ENCODE peak calls at places on chromosomes 11 and 22, in five cellular contexts. One of them, this sample, is unnamed.

GRCh38 chr11:57390535-57390934 is at the start of gene PRG2:
- DNase-seq in IMR-90: no peak
- DNase-seq in MM.1S: no peak
- DNase-seq in SK-N-MC: no peak
- DNase-seq in fibroblast of lung: no peak
- DNase-seq in this sample: no peak

GRCh38 chr11:770642-771616 is 6.4 kb downstream of the GATD1 start:
- DNase-seq in fibroblast of lung: no peak
- DNase-seq in MM.1S: peak; percentile 2
- DNase-seq in SK-N-MC: no peak
- DNase-seq in IMR-90: no peak
- DNase-seq in this sample: no peak

GRCh38 chr11:2929880-2930704 is 872 bp upstream of the PHLDA2 start:
- DNase-seq in MM.1S: peak; percentile 23
- DNase-seq in SK-N-MC: no peak
- DNase-seq in IMR-90: peak; percentile 61
- DNase-seq in fibroblast of lung: peak; percentile 63
- DNase-seq in this sample: peak; percentile 63

GRCh38 chr11:107991868-107992414 is 16.8 kb upstream of the CUL5 start:
- DNase-seq in IMR-90: no peak
- DNase-seq in fibroblast of lung: no peak
- DNase-seq in SK-N-MC: no peak
- DNase-seq in MM.1S: no peak
- DNase-seq in this sample: no peak

GRCh38 chr11:80103149-80103859 is 662.5 kb upstream of the TENM4 start:
- DNase-seq in IMR-90: peak; percentile 97
- DNase-seq in fibroblast of lung: peak; percentile 90
- DNase-seq in SK-N-MC: no peak
- DNase-seq in MM.1S: no peak
- DNase-seq in this sample: peak; percentile 82

GRCh38 chr11:17924713-17925112 is 88.1 kb downstream of the SERGEF start:
- DNase-seq in SK-N-MC: no peak
- DNase-seq in MM.1S: no peak
- DNase-seq in IMR-90: no peak
- DNase-seq in fibroblast of lung: no peak
- DNase-seq in this sample: no peak

GRCh38 chr22:30829901-30830550 is 135.4 kb downstream of the OSBP2 start:
- DNase-seq in IMR-90: peak; percentile 97
- DNase-seq in SK-N-MC: no peak
- DNase-seq in MM.1S: no peak
- DNase-seq in fibroblast of lung: peak; percentile 92
- DNase-seq in this sample: peak; percentile 72

GRCh38 chr11:1397862-1398505 is 8.2 kb downstream of the BRSK2 start:
- DNase-seq in fibroblast of lung: no peak
- DNase-seq in SK-N-MC: no peak
- DNase-seq in MM.1S: no peak
- DNase-seq in IMR-90: no peak
- DNase-seq in this sample: no peak

GRCh38 chr11:76510060-76511047 is 65.5 kb downstream of the EMSY start:
- DNase-seq in IMR-90: peak; percentile 56
- DNase-seq in SK-N-MC: peak; percentile 82
- DNase-seq in MM.1S: no peak
- DNase-seq in fibroblast of lung: no peak
- DNase-seq in this sample: peak; percentile 52

GRCh38 chr11:112785717-112786116 is 175.5 kb upstream of the NCAM1 start:
- DNase-seq in fibroblast of lung: peak; percentile 43
- DNase-seq in MM.1S: no peak
- DNase-seq in SK-N-MC: no peak
- DNase-seq in IMR-90: peak; percentile 11
- DNase-seq in this sample: peak; percentile 2

GRCh38 chr11:67054851-67055523 is 1.7 kb upstream of the RHOD start:
- DNase-seq in fibroblast of lung: peak; percentile 81
- DNase-seq in MM.1S: peak; percentile 69
- DNase-seq in IMR-90: peak; percentile 88
- DNase-seq in SK-N-MC: no peak
- DNase-seq in this sample: peak; percentile 55

GRCh38 chr11:83818349-83818748 is 532.2 kb upstream of the CCDC90B start:
- DNase-seq in MM.1S: no peak
- DNase-seq in SK-N-MC: no peak
- DNase-seq in fibroblast of lung: no peak
- DNase-seq in IMR-90: peak; percentile 69
- DNase-seq in this sample: no peak

GRCh38 chr11:69636512-69636866 is 4.5 kb upstream of the CCND1 start:
- DNase-seq in fibroblast of lung: peak; percentile 90
- DNase-seq in SK-N-MC: no peak
- DNase-seq in MM.1S: peak; percentile 39
- DNase-seq in IMR-90: peak; percentile 90
- DNase-seq in this sample: peak; percentile 94

GRCh38 chr22:17269224-17269606 is 50.0 kb upstream of the ADA2 start:
- DNase-seq in fibroblast of lung: no peak
- DNase-seq in MM.1S: no peak
- DNase-seq in IMR-90: no peak
- DNase-seq in SK-N-MC: no peak
- DNase-seq in this sample: no peak

GRCh38 chr22:30159561-30160353 is 79.5 kb downstream of the HORMAD2 start:
- DNase-seq in IMR-90: peak; percentile 86
- DNase-seq in MM.1S: no peak
- DNase-seq in SK-N-MC: peak; percentile 8
- DNase-seq in fibroblast of lung: peak; percentile 84
- DNase-seq in this sample: peak; percentile 86

GRCh38 chr22:31291403-31291715 is 929 bp downstream of the PIK3IP1 start:
- DNase-seq in IMR-90: no peak
- DNase-seq in MM.1S: peak; percentile 24
- DNase-seq in fibroblast of lung: peak; percentile 9
- DNase-seq in SK-N-MC: no peak
- DNase-seq in this sample: no peak

DNA sequence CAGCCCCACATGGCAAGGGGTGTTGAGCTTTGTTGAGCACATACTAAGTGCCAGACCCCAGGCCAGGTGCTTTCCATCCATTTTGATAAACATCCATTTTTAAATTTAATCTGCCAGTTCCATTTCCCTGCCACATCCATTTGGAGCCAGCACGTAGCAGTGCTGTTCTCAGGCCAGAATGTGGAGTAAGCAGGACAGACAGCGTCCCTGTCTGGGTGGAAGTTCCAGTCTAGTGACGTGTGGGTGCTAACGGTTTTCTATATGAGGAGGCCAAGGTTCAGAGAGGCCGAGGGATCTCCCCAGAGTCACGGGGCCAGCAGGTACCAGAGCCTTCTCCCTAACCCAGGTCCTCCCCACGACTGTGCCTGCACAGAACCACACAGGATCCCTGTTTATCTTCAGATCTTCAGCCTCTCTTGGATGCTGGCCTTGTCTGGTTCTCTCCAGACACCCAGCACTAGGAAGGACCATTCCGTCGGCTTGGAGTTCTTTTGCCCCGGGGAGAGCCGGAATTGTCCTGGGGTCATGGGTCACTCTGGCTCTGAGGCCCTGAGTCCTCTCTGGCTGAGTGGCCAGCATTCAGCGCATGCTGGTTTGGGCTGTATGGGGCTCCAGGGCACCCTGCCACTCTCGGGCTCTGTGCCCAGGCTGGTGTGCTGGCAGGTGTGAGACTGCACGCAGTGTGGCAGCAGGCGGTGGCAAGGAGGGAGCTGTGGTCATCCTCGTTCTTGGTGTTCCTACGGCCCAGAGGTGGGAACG is 63.6 kb upstream of the PPARA start:
- DNase-seq in SK-N-MC: no peak
- DNase-seq in MM.1S: no peak
- DNase-seq in IMR-90: peak; percentile 29
- DNase-seq in fibroblast of lung: no peak
- DNase-seq in this sample: no peak
- H3K9ac ChIP-seq in SK-N-MC: no peak overlapping the region
- H3K9ac ChIP-seq in MM.1S: no peak overlapping the region
- H3K9ac ChIP-seq in IMR-90: no peak overlapping the region
- H3K9ac ChIP-seq in fibroblast of lung: peak overlapping the region; percentile 66
- H3K9ac ChIP-seq in this sample: peak overlapping the region; percentile 100

GRCh38 chr11:70689764-70690163 is 291.4 kb downstream of the CTTN start:
- DNase-seq in fibroblast of lung: no peak
- DNase-seq in IMR-90: no peak
- DNase-seq in MM.1S: no peak
- DNase-seq in SK-N-MC: no peak
- DNase-seq in this sample: no peak
- H3K9me3 ChIP-seq in fibroblast of lung: no peaks in the 10 kb centered on the region
- H3K9me3 ChIP-seq in IMR-90: no peaks in the 10 kb centered on the region
- H3K9me3 ChIP-seq in MM.1S: no peaks in the 10 kb centered on the region
- H3K9me3 ChIP-seq in SK-N-MC: no peaks in the 10 kb centered on the region
- H3K9me3 ChIP-seq in this sample: peaks cover 2% of the 10 kb centered on the region

DNA sequence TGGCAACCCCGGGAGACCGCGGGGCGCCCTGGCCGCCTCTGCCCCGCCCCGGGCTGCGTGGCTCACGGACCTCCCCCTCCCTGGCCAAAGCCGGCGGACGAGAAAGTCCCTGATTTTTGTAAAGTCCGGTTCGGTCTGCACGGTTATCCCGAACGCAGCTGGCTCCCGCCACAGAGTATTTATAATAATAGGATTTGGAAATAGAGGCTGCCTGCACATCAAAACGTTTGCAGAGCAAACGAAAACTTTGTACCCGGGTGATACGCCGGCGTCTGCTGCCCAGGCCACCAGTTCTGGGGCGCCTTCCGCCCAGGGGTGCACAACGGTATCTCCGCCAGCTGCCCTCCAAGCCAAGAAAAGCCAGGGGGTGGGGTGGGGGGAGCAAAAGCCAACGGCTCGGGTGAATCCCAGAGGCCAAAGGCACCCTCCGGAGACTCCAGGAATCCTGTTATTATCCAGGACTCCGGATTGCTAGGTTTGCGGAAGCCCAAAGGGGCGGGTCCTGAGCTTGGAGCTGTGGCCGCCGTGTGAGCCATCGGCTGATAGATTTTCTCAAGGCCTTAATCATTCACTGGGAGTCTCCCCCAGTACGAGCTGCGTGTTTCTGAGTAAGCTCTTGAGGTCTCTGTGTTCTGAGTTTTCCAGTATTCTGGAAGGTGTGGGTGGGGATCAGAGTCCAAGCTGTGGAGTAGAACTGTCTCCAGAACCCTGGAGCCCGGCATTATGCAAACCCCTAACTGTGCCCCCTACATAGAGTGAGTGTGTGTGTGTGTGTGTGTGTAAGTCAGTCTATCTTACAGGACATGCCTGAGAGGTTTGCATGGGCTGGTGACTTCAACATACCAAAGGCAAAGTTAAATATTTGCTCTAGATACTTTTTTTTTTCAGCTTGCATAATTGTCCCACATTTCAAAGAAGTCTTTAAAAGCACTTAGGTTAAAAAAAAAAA is 679 bp upstream of the SHANK2 start:
- DNase-seq in IMR-90: peak; percentile 68
- DNase-seq in MM.1S: no peak
- DNase-seq in SK-N-MC: no peak
- DNase-seq in fibroblast of lung: peak; percentile 41
- DNase-seq in this sample: peak; percentile 53
- H3K9ac ChIP-seq in IMR-90: peak overlapping the region; percentile 12
- H3K9ac ChIP-seq in MM.1S: no peak overlapping the region
- H3K9ac ChIP-seq in SK-N-MC: no peak overlapping the region
- H3K9ac ChIP-seq in fibroblast of lung: no peak overlapping the region
- H3K9ac ChIP-seq in this sample: peak overlapping the region; percentile 74

DNA sequence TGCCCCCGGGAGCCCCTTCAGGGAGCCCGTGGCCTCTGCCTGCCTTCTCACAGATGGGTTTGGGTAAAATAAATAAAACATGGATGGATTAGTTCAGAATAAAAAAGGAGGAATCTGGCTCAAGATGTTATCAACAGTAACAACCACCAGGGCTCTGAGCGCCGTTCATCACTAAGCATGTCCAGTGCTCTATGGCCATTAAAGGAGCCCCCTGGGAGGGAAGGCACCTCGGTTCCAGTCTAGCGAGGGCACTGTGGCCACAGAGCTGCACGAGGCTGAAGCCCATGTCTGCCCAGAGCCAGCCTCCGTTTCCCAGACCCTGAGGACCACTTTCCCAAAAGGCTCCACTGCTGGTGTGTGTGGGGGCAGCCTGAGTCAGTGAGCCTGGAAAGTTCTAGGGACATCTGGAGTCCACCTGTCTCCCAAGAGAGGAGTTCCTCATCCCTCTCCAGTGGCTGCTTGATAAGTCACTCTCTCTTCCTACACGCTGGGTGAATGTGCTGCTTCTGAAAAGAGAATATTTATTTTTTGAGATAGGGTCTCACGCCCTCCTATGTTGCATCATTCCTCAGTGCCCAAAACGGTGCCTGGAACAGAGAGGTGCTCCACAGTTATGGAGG is 614.6 kb downstream of the TBC1D22A start:
- DNase-seq in SK-N-MC: no peak
- DNase-seq in fibroblast of lung: no peak
- DNase-seq in IMR-90: no peak
- DNase-seq in MM.1S: no peak
- DNase-seq in this sample: no peak
- H3K9me3 ChIP-seq in SK-N-MC: no peaks in the 10 kb centered on the region
- H3K9me3 ChIP-seq in fibroblast of lung: no peaks in the 10 kb centered on the region
- H3K9me3 ChIP-seq in IMR-90: no peaks in the 10 kb centered on the region
- H3K9me3 ChIP-seq in MM.1S: no peaks in the 10 kb centered on the region
- H3K9me3 ChIP-seq in this sample: no peaks in the 10 kb centered on the region

DNA sequence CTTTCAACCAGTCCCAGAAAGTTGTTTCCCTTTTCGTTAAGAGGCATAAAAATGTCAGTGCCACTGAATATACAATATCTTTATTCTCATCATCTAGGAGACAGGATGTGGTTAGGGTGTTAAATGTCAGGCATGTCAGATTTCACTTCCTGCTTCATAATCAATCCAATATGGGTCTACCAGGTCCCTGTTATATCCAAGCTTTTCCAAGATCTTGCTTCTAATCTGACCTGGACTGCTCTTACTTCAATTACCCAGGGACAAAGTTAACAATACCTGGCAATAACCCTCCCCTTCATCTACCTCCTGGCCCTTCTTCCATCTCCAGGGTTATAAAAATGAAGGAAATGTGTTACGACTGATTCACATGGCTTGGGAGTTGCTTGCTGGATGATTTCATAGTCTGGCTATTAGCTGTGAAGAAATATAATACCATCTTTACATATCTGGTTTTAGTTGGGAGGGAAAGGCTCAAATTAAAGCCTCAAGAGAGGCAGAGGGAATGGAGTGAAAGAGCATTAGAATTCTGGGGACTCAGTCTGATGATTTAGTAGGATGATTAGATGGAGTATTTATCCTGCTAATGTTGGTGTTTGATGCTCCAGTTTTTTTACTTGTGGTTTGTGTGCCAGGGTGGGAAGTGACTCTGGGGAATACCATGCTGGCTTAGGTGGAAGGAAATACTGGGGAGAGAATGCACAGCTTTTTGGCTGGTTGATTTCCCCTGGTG is 534.3 kb downstream of the ETS1 start:
- DNase-seq in IMR-90: peak; percentile 77
- DNase-seq in fibroblast of lung: peak; percentile 65
- DNase-seq in MM.1S: no peak
- DNase-seq in SK-N-MC: peak; percentile 77
- DNase-seq in this sample: peak; percentile 79
- H3K9ac ChIP-seq in IMR-90: no peak overlapping the region
- H3K9ac ChIP-seq in fibroblast of lung: no peak overlapping the region
- H3K9ac ChIP-seq in MM.1S: no peak overlapping the region
- H3K9ac ChIP-seq in SK-N-MC: no peak overlapping the region
- H3K9ac ChIP-seq in this sample: no peak overlapping the region

GRCh38 chr22:47798229-47798628 is 1035.8 kb downstream of the TBC1D22A start:
- DNase-seq in MM.1S: no peak
- DNase-seq in SK-N-MC: no peak
- DNase-seq in fibroblast of lung: no peak
- DNase-seq in IMR-90: no peak
- DNase-seq in this sample: no peak
- H3K9me3 ChIP-seq in MM.1S: no peaks in the 10 kb centered on the region
- H3K9me3 ChIP-seq in SK-N-MC: no peaks in the 10 kb centered on the region
- H3K9me3 ChIP-seq in fibroblast of lung: no peaks in the 10 kb centered on the region
- H3K9me3 ChIP-seq in IMR-90: peaks cover 56% of the 10 kb centered on the region
- H3K9me3 ChIP-seq in this sample: peaks cover 21% of the 10 kb centered on the region

GRCh38 chr22:34841321-34841901 is 224.5 kb upstream of the ISX start:
- DNase-seq in MM.1S: no peak
- DNase-seq in SK-N-MC: no peak
- DNase-seq in fibroblast of lung: no peak
- DNase-seq in IMR-90: no peak
- DNase-seq in this sample: no peak
- H3K9ac ChIP-seq in MM.1S: no peak overlapping the region
- H3K9ac ChIP-seq in SK-N-MC: no peak overlapping the region
- H3K9ac ChIP-seq in fibroblast of lung: no peak overlapping the region
- H3K9ac ChIP-seq in IMR-90: no peak overlapping the region
- H3K9ac ChIP-seq in this sample: no peak overlapping the region

This sample was measured in adipocyte.